ENCODE peak calls at places on chromosomes 1 and 21, in nine cellular contexts. O is transverse colon; Y is stomach; H is psoas muscle; R is cardiac muscle cell; T is H9; E is CD8-positive, alpha-beta T cell; S is K562; I is breast epithelium. P is an unnamed sample.
A peak's percentile ranks its signal among the peaks of the same experiment; 100 is the strongest.

GRCh38 chr1:168917309-168917708 is 188.3 kb upstream of the DPT start:
- DNase-seq in O (no peak), Y (no peak), H (no peak), R (no peak), T (no peak), E (no peak), S (no peak), I (no peak), P (no peak)

GRCh38 chr1:34831721-34832246 is 27.8 kb downstream of the SMIM12 start:
- DNase-seq in O (no peak), Y (peak; percentile 11), H (no peak), R (no peak), T (no peak), E (no peak), S (peak; percentile 5), I (no peak), P (no peak)

GRCh38 chr1:94737124-94737998 is 82.8 kb upstream of the SLC44A3 start:
- DNase-seq in O (no peak), Y (no peak), H (no peak), R (no peak), T (no peak), E (no peak), S (no peak), I (no peak), P (no peak)

GRCh38 chr1:243291287-243291686 is 35.4 kb downstream of the SDCCAG8 start:
- DNase-seq in O (no peak), Y (no peak), H (no peak), R (no peak), T (no peak), E (no peak), S (no peak), I (no peak), P (no peak)

GRCh38 chr21:33441489-33442477 is 38.0 kb downstream of the TMEM50B start:
- DNase-seq in O (peak; percentile 59), Y (no peak), H (peak; percentile 67), R (peak; percentile 32), T (no peak), E (no peak), S (no peak), I (peak; percentile 19), P (peak; percentile 95)

GRCh38 chr21:46124083-46124925 is 26.4 kb downstream of the COL6A2 start:
- DNase-seq in O (no peak), Y (peak; percentile 21), H (peak; percentile 37), R (no peak), T (peak; percentile 20), E (no peak), S (no peak), I (no peak), P (peak; percentile 0)

GRCh38 chr1:160171352-160171751 is 19.0 kb upstream of the CASQ1 start:
- DNase-seq in O (no peak), Y (no peak), H (no peak), R (no peak), T (no peak), E (no peak), S (no peak), I (no peak), P (no peak)

GRCh38 chr1:31181515-31182343 is 58.0 kb downstream of the NKAIN1 start:
- DNase-seq in O (peak; percentile 61), Y (peak; percentile 36), H (peak; percentile 77), R (peak; percentile 61), T (peak; percentile 82), E (peak; percentile 51), S (peak; percentile 83), I (no peak), P (no peak)

GRCh38 chr1:223403184-223403815 is 10.1 kb downstream of the CCDC185 start:
- DNase-seq in O (no peak), Y (no peak), H (no peak), R (peak; percentile 22), T (no peak), E (no peak), S (no peak), I (no peak), P (peak; percentile 28)

GRCh38 chr21:31553461-31553860 is 106.0 kb upstream of the SOD1 start:
- DNase-seq in O (no peak), Y (no peak), H (no peak), R (no peak), T (no peak), E (no peak), S (no peak), I (no peak), P (no peak)

GRCh38 chr1:156676450-156676819 is 772 bp downstream of the NES start:
- DNase-seq in O (no peak), Y (no peak), H (no peak), R (no peak), T (no peak), E (no peak), S (no peak), I (no peak), P (no peak)

GRCh38 chr1:84782311-84782771 is 92.1 kb upstream of the SSX2IP start:
- DNase-seq in O (peak; percentile 68), Y (peak; percentile 68), H (peak; percentile 68), R (peak; percentile 76), T (peak; percentile 89), E (peak; percentile 88), S (peak; percentile 90), I (no peak), P (peak; percentile 38)

GRCh38 chr1:18175530-18176377 is 68.2 kb downstream of the IGSF21 start:
- DNase-seq in O (no peak), Y (peak; percentile 40), H (no peak), R (no peak), T (peak; percentile 59), E (no peak), S (no peak), I (no peak), P (no peak)

GRCh38 chr1:208269338-208269666 is 25.1 kb upstream of the PLXNA2 start:
- DNase-seq in O (no peak), Y (no peak), H (peak; percentile 60), R (no peak), T (no peak), E (no peak), S (no peak), I (no peak), P (no peak)

GRCh38 chr1:81937791-81938450 is 137.2 kb downstream of the ADGRL2 start:
- DNase-seq in O (no peak), Y (no peak), H (no peak), R (no peak), T (no peak), E (no peak), S (no peak), I (no peak), P (no peak)

GRCh38 chr1:12438349-12438924 is 179.6 kb downstream of the DHRS3 start:
- DNase-seq in O (no peak), Y (no peak), H (no peak), R (no peak), T (no peak), E (peak; percentile 67), S (no peak), I (no peak), P (no peak)

GRCh38 chr1:240000634-240001033 is 91.0 kb upstream of the FMN2 start:
- DNase-seq in O (no peak), Y (no peak), H (no peak), R (no peak), T (no peak), E (no peak), S (no peak), I (no peak), P (no peak)

DNA sequence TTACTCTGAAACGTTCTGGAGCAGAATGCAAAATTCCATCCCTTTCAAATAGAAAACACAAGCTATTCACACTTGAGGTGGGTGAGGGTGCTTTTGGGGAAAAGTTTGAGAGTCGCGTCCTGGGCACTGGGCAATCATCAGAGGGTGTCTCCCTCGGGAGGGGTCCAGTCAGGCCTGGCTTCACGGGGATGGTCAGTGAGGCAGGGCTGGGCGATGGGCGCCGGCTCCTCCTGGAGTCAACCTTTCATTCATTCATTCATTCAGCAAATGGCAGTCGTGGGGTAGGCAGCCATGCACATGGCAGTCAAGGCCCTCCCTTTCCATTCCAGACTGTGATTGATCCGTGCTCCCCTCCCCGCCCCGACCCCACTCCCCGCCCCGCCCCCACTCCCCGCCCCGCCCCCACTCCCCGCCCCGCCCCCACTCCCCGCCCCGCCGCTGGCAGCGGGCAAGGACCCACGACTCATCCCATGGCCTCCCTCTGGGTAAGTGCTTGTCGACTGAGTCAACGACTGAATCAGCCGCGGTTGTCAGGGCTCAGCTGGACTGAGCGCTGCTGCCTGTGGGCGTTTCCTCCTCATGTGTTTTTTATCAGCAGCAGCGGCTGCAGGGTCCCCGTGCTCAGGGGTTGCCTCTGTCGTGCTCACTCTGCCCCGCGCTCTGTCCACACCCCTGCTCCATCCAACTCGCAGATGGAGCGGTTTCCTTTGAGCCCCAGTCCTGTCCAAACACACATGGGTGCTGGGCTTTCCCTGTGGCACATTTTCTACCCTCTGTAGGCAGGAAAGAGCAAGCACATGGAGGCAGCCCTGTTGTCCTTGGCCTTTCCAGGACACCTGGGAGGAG is 12.5 kb upstream of the SPSB1 start:
- DNase-seq in O (peak; percentile 74), Y (peak; percentile 55), H (peak; percentile 88), R (no peak), T (peak; percentile 61), E (no peak), S (peak; percentile 60), I (no peak), P (peak; percentile 51)
- H3K4me1 ChIP-seq in O (peaks cover 35% of the 10 kb centered on the region), Y (peaks cover 8% of the 10 kb centered on the region), H (peaks cover 23% of the 10 kb centered on the region), R (no peaks in the 10 kb centered on the region), T (no peaks in the 10 kb centered on the region), E (peaks cover 34% of the 10 kb centered on the region), S (peaks cover 16% of the 10 kb centered on the region), I (no peaks in the 10 kb centered on the region), P (peaks cover 19% of the 10 kb centered on the region)

GRCh38 chr1:218739426-218739825 is 394.3 kb downstream of the TGFB2 start:
- DNase-seq in O (peak; percentile 8), Y (no peak), H (peak; percentile 77), R (no peak), T (no peak), E (no peak), S (no peak), I (no peak), P (peak; percentile 35)

GRCh38 chr1:218735436-218735835 is 390.3 kb downstream of the TGFB2 start:
- DNase-seq in O (no peak), Y (no peak), H (no peak), R (peak; percentile 77), T (no peak), E (no peak), S (no peak), I (no peak), P (no peak)
- H3K27ac ChIP-seq in O (no peak overlapping the region), Y (no peak overlapping the region), H (no peak overlapping the region), R (peak overlapping the region; percentile 77), T (no peak overlapping the region), E (no peak overlapping the region), S (no peak overlapping the region), I (no peak overlapping the region), P (no peak overlapping the region)

GRCh38 chr1:204573563-204573925 is 57.3 kb downstream of the MDM4 start:
- DNase-seq in O (no peak), Y (no peak), H (no peak), R (no peak), T (no peak), E (no peak), S (no peak), I (no peak), P (no peak)
- H3K4me1 ChIP-seq in O (peaks cover 7% of the 10 kb centered on the region), Y (no peaks in the 10 kb centered on the region), H (no peaks in the 10 kb centered on the region), R (peaks cover 7% of the 10 kb centered on the region), T (peaks cover 24% of the 10 kb centered on the region), E (peaks cover under 1% of the 10 kb centered on the region), S (no peaks in the 10 kb centered on the region), I (no peaks in the 10 kb centered on the region), P (no peaks in the 10 kb centered on the region)

DNA sequence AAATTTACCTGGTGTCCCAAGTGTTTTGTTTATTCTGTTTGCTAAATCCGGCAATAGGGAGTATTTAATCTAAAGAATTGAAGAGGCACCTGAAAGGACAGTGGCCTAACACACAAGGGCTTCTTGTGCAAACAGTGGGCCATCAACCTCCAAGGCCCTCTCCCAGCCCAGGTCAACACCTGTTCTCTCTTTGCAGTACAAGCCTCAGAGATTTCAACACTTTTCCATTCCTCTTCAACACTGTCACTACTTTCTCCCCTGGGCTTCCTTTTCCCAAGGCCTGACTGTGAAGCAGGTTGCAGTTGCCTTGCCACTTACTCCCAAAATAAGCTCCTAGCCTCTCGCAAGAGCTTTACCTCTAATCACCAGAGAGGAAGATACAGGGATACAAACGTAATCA is 3.2 kb upstream of the SNAPIN start:
- DNase-seq in O (no peak), Y (no peak), H (no peak), R (no peak), T (no peak), E (no peak), S (no peak), I (no peak), P (no peak)
- H3K27ac ChIP-seq in O (no peak overlapping the region), Y (no peak overlapping the region), H (peak overlapping the region; percentile 74), R (peak overlapping the region; percentile 68), T (no peak overlapping the region), E (no peak overlapping the region), S (no peak overlapping the region), I (no peak overlapping the region), P (no peak overlapping the region)